ENCODE peak calls at places on chromosome 14, in seven cellular contexts. P, Y, F, B, N, J and C are unnamed samples.

GRCh38 chr14:90281261-90281660 is 24.9 kb downstream of the PSMC1 start:
- DNase-seq in J (no peak), Y (no peak), N (no peak), F (peak; percentile 84), P (no peak), B (no peak), C (no peak)

GRCh38 chr14:96245710-96246534 is 10.1 kb upstream of the BDKRB1 start:
- DNase-seq in Y (no peak), J (no peak), N (no peak), B (no peak), F (peak; percentile 84), P (no peak), C (no peak)

GRCh38 chr14:50542941-50543418 is 10.6 kb upstream of the MAP4K5 start:
- DNase-seq in B (peak; percentile 50), J (peak; percentile 77), P (peak; percentile 28), N (no peak), F (peak; percentile 41), Y (peak; percentile 24), C (no peak)

GRCh38 chr14:81169711-81170103 is 51.1 kb downstream of the GTF2A1 start:
- DNase-seq in N (peak; percentile 83), B (peak; percentile 3), P (no peak), Y (peak; percentile 82), J (peak; percentile 16), F (no peak), C (peak; percentile 77)

GRCh38 chr14:100537701-100538565 is 49.3 kb downstream of the BEGAIN start:
- DNase-seq in P (no peak), Y (peak; percentile 6), B (no peak), F (no peak), N (peak; percentile 62), J (peak; percentile 52), C (peak; percentile 13)

GRCh38 chr14:33175951-33176350 is 237.3 kb downstream of the NPAS3 start:
- DNase-seq in F (no peak), Y (no peak), B (no peak), N (no peak), J (no peak), P (no peak), C (no peak)

GRCh38 chr14:38001501-38001900 is 206.2 kb upstream of the SSTR1 start:
- DNase-seq in N (no peak), Y (no peak), B (no peak), J (no peak), P (no peak), F (no peak), C (no peak)

GRCh38 chr14:71231521-71232393 is 324.5 kb downstream of the PCNX1 start:
- DNase-seq in J (peak; percentile 18), P (no peak), F (no peak), N (no peak), Y (no peak), B (no peak), C (no peak)

GRCh38 chr14:56810341-56810740 is at the start of gene OTX2:
- DNase-seq in J (peak; percentile 50), Y (no peak), B (no peak), F (no peak), P (no peak), N (no peak), C (no peak)

GRCh38 chr14:74207943-74208342 is 31.3 kb upstream of the VSX2 start:
- DNase-seq in F (no peak), N (no peak), B (no peak), P (no peak), Y (no peak), J (peak; percentile 86), C (no peak)

GRCh38 chr14:21414137-21414631 is 30.4 kb upstream of the SUPT16H start:
- DNase-seq in B (no peak), J (no peak), Y (no peak), F (no peak), P (no peak), N (no peak), C (no peak)

GRCh38 chr14:60222820-60223219 is 26.2 kb upstream of the PPM1A start:
- DNase-seq in F (no peak), B (no peak), P (no peak), J (no peak), N (no peak), Y (no peak), C (peak; percentile 79)

GRCh38 chr14:79825046-79825521 is 386.2 kb downstream of the DIO2 start:
- DNase-seq in J (no peak), N (no peak), B (no peak), F (peak; percentile 10), P (no peak), Y (no peak), C (no peak)

GRCh38 chr14:65228436-65228835 is 126.1 kb upstream of the MAX start:
- DNase-seq in N (peak; percentile 9), B (no peak), P (no peak), F (no peak), J (no peak), Y (no peak), C (no peak)

GRCh38 chr14:67650161-67650560 is 24.3 kb downstream of the VTI1B start:
- DNase-seq in Y (no peak), B (no peak), P (no peak), N (no peak), J (no peak), F (no peak), C (no peak)

GRCh38 chr14:62796431-62796830 is 248.8 kb downstream of the KCNH5 start:
- DNase-seq in B (no peak), N (no peak), F (no peak), Y (no peak), J (no peak), P (no peak), C (no peak)

GRCh38 chr14:56224691-56225681 is 106.8 kb downstream of the PELI2 start:
- DNase-seq in Y (no peak), J (no peak), P (no peak), F (no peak), B (no peak), N (no peak), C (no peak)

GRCh38 chr14:35365130-35366047 is 39.2 kb downstream of the NFKBIA start:
- DNase-seq in P (no peak), B (no peak), J (no peak), N (peak; percentile 94), Y (peak; percentile 97), F (peak; percentile 89), C (peak; percentile 38)

GRCh38 chr14:36295642-36296627 is 24.5 kb downstream of the MBIP start:
- DNase-seq in Y (no peak), N (no peak), B (no peak), J (peak; percentile 67), F (no peak), P (no peak), C (no peak)

GRCh38 chr14:106845286-106846087 is 1319.1 kb downstream of the TMEM121 start:
- DNase-seq in Y (no peak), N (no peak), F (no peak), P (no peak), B (no peak), J (no peak), C (no peak)

GRCh38 chr14:100907240-100907639 is 3.7 kb upstream of the RTL1 start:
- DNase-seq in B (no peak), P (no peak), N (no peak), F (peak; percentile 25), J (no peak), Y (no peak), C (no peak)

GRCh38 chr14:33567736-33568124 is 383.1 kb downstream of the EGLN3 start:
- DNase-seq in B (no peak), N (no peak), F (peak; percentile 78), P (no peak), J (no peak), Y (no peak), C (no peak)

GRCh38 chr14:38405851-38406630 is 150.1 kb upstream of the CLEC14A start:
- DNase-seq in P (no peak), J (peak; percentile 69), F (peak; percentile 53), Y (no peak), B (peak; percentile 37), N (no peak), C (no peak)

DNA sequence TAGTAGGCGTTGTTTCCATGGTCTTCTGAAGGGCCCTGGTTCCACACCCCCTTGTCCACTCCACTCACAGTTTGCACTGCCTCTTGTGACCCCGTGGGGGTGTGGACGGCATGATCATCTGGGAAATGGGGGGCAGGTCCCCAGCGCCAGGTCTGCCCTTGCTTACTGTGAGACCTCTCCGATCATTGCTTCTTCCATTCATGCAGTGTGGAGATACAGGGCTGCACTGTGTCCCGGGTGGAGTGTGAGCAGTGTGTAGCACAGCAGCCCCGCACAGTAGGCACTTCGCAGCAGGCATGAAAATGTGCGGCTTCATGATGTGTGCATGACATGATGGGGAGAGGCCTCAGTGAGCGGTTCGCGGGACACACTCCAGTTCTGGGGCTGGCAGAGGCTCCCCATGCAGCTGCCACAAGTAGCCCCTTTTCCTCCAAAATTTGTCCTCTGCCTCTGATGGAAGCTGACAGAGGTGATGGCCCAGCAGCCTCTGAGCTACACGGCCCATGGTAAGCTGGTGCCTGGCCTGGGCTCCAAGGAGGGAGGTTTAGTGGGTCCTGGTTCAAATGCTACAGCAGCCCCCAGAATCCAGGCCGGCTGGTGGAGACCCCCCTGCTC is 15.0 kb downstream of the RIN3 start:
- DNase-seq in Y (no peak), P (no peak), J (no peak), F (no peak), N (no peak), B (no peak), C (no peak)
- H3K4me1 ChIP-seq in Y (peaks cover 25% of the 10 kb centered on the region), P (peaks cover 49% of the 10 kb centered on the region), J (no peaks in the 10 kb centered on the region), F (peaks cover 4% of the 10 kb centered on the region), N (peaks cover 2% of the 10 kb centered on the region), B (no peaks in the 10 kb centered on the region), C (peaks cover 43% of the 10 kb centered on the region)

DNA sequence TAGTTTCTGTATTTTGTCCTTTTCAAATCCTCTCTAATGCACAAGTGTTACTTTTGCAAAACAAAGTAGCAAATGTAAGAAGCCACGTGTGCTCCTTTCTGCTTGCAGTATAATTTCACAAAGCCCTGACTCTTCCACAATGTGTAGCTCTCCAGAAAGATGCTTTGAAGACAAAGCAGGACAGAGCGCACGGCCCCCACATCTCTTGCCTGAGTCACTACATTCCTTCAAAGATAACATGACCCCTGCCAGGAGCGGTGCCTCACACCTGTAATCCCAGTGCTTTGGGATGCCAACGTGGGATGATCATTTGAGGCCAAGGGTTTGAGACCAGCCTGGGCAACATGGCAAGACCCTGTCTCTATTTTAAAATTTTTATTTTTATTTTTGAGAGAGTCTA is 40.5 kb downstream of the JAG2 start:
- DNase-seq in F (no peak), J (no peak), N (no peak), Y (no peak), B (no peak), P (no peak), C (no peak)
- H3K27me3 ChIP-seq in F (peaks cover 27% of the 10 kb centered on the region), J (no peaks in the 10 kb centered on the region), N (no peaks in the 10 kb centered on the region), Y (no peaks in the 10 kb centered on the region), B (peaks cover 4% of the 10 kb centered on the region), P (no peaks in the 10 kb centered on the region), C (peaks cover 47% of the 10 kb centered on the region)

GRCh38 chr14:69666698-69667211 is 55.4 kb downstream of the SUSD6 start:
- DNase-seq in N (no peak), P (no peak), Y (peak; percentile 50), F (peak; percentile 82), J (no peak), B (no peak), C (no peak)
- H3K4me1 ChIP-seq in N (peaks cover 62% of the 10 kb centered on the region), P (peaks cover 39% of the 10 kb centered on the region), Y (peaks cover 85% of the 10 kb centered on the region), F (peaks cover 11% of the 10 kb centered on the region), J (peaks cover 4% of the 10 kb centered on the region), B (peaks cover 39% of the 10 kb centered on the region), C (peaks cover 98% of the 10 kb centered on the region)

GRCh38 chr14:45968037-45968436 is 683.5 kb downstream of the RPL10L start:
- DNase-seq in J (no peak), B (no peak), N (no peak), P (no peak), Y (no peak), F (no peak), C (no peak)

GRCh38 chr14:45976001-45976400 is 675.6 kb downstream of the RPL10L start:
- DNase-seq in P (no peak), Y (no peak), F (no peak), J (no peak), N (no peak), B (no peak), C (no peak)

GRCh38 chr14:45972416-45972815 is 679.2 kb downstream of the RPL10L start:
- DNase-seq in P (no peak), B (no peak), N (no peak), F (no peak), Y (no peak), J (no peak), C (no peak)

GRCh38 chr14:45970589-45970988 is 681.0 kb downstream of the RPL10L start:
- DNase-seq in F (no peak), P (no peak), Y (no peak), N (no peak), B (no peak), J (no peak), C (no peak)
- H3K27me3 ChIP-seq in F (no peaks in the 10 kb centered on the region), P (no peaks in the 10 kb centered on the region), Y (no peaks in the 10 kb centered on the region), N (no peaks in the 10 kb centered on the region), B (no peaks in the 10 kb centered on the region), J (no peaks in the 10 kb centered on the region), C (no peaks in the 10 kb centered on the region)